ENCODE peak calls at places on chromosomes 16 and 17, in five cellular contexts. L, T, U, G and C are unnamed samples.

GRCh38 chr16:4846503-4846900 is 586 bp downstream of the GLYR1 start:
- DNase-seq in L (peak; percentile 79), T (peak; percentile 92), U (peak; percentile 87), G (peak; percentile 25), C (peak; percentile 54)

GRCh38 chr17:78899361-78900260 is 3.4 kb downstream of the CEP295NL start:
- DNase-seq in L (peak; percentile 32), T (no peak), U (peak; percentile 36), G (no peak), C (no peak)

GRCh38 chr17:4796550-4796915 is 569 bp downstream of the PSMB6 start:
- DNase-seq in L (peak; percentile 11), T (no peak), U (peak; percentile 83), G (peak; percentile 75), C (peak; percentile 46)

GRCh38 chr16:67149276-67150057 is 1.3 kb downstream of the B3GNT9 start:
- DNase-seq in L (no peak), T (peak; percentile 70), U (no peak), G (no peak), C (no peak)

GRCh38 chr17:17812211-17813054 is 24.4 kb downstream of the SREBF1 start:
- DNase-seq in L (peak; percentile 72), T (peak; percentile 92), U (peak; percentile 66), G (peak; percentile 76), C (peak; percentile 80)

GRCh38 chr16:64711596-64711995 is 410.3 kb downstream of the CDH11 start:
- DNase-seq in L (no peak), T (no peak), U (no peak), G (no peak), C (no peak)

GRCh38 chr17:81150379-81151038 is 14.8 kb upstream of the PVALEF start:
- DNase-seq in L (no peak), T (peak; percentile 93), U (peak; percentile 42), G (no peak), C (no peak)

GRCh38 chr16:77993586-77993985 is 28.8 kb upstream of the CLEC3A start:
- DNase-seq in L (no peak), T (no peak), U (peak; percentile 54), G (peak; percentile 65), C (peak; percentile 41)

GRCh38 chr16:56637814-56638750 is at the start of gene MT1A:
- DNase-seq in L (peak; percentile 76), T (peak; percentile 79), U (peak; percentile 74), G (no peak), C (no peak)

GRCh38 chr16:1420111-1420539 is 422 bp downstream of the UQCC4 start:
- DNase-seq in L (no peak), T (no peak), U (peak; percentile 45), G (no peak), C (no peak)

GRCh38 chr17:42748906-42749798 is 4.3 kb upstream of the EZH1 start:
- DNase-seq in L (no peak), T (peak; percentile 47), U (no peak), G (no peak), C (no peak)

GRCh38 chr16:3157229-3158013 is 22.6 kb downstream of the ZNF213 start:
- DNase-seq in L (peak; percentile 59), T (peak; percentile 89), U (peak; percentile 89), G (peak; percentile 96), C (peak; percentile 75)

GRCh38 chr17:19020016-19020415 is 15.5 kb upstream of the FAM83G start:
- DNase-seq in L (no peak), T (peak; percentile 47), U (no peak), G (no peak), C (no peak)
- H3K4me3 ChIP-seq in L (no peak overlapping the region), T (no peak overlapping the region), U (no peak overlapping the region), G (no peak overlapping the region), C (no peak overlapping the region)

GRCh38 chr16:86288716-86289294 is 221.5 kb upstream of the FOXF1 start:
- DNase-seq in L (no peak), T (no peak), U (no peak), G (no peak), C (no peak)
- H3K27me3 ChIP-seq in L (no peaks in the 10 kb centered on the region), T (peaks cover 100% of the 10 kb centered on the region), U (peaks cover 99% of the 10 kb centered on the region), G (peaks cover 100% of the 10 kb centered on the region), C (no peaks in the 10 kb centered on the region)

DNA sequence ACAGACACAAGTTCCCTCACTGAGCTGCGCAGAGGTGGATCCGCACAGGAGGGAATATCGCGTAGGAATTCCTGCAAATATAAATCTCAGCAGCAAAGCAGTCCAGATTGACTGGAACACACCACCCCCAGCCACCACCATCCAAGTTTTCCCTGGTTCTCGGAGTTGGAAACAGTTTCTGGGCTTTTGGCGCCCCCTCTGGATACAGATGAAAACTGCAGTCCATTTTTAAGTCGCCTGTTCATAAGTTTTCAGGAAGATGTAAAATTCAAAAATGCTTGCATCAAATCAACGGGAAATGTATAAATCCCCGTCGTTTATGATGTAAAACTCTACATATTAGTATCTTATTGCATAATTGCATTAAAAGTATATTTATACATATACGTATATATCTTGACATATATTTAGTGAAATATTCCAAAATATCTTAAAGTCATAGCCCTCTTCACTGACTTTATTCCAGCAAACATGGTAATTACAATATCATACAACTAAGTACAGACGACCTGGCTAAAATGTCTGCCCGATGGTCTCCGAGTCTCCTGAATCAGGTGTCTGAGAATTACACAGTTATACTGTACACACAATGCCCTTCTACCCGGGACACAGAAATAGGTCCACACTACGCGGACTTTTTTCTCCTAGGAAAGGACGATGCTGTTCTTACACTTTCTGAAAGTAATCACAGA is 2.1 kb upstream of the SOX9 start:
- DNase-seq in L (peak; percentile 81), T (no peak), U (peak; percentile 85), G (peak; percentile 87), C (peak; percentile 70)
- H3K9me3 ChIP-seq in L (no peaks in the 10 kb centered on the region), T (no peaks in the 10 kb centered on the region), U (no peaks in the 10 kb centered on the region), G (no peaks in the 10 kb centered on the region), C (peaks cover 8% of the 10 kb centered on the region)

DNA sequence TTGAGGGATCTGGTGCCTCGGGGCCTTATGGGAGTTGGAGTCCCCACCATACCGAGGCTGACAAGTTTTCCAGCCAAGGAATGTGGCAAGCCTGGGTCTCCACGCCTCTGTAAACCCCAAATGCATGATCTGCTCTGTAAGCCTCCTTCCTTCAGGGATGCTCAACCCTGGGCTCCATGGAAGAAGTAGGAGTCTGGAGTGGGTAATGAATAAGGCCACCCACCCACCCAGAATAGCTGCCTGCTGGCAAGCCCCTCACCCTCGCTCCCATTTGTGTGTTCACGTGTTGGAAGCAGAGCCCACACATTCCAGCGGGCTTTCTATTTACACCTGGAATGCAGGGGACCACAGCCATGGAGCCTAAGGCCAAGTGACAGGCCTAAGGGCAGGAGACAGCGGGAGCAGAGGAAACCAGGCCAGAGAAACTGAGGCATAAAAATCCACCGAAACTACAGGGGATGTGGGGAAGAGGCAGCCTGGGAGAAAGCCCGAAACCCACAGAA is 4.4 kb downstream of the DLG4 start:
- DNase-seq in L (no peak), T (no peak), U (no peak), G (no peak), C (no peak)
- H3K4me3 ChIP-seq in L (no peak overlapping the region), T (no peak overlapping the region), U (peak overlapping the region; percentile 76), G (peak overlapping the region; percentile 73), C (peak overlapping the region; percentile 53)